ENCODE peak calls at places on chromosomes 6 and 20, in four cellular contexts. J is fibroblast of lung, F is A673, Q is heart right ventricle. W is an unnamed sample. For H3K9me3, the result is how much of the 10 kb centered on the place peaks cover.

GRCh38 chr6:121143476-121143875 is 190.8 kb downstream of the TBC1D32 start:
- DNase-seq in J (no peak), F (no peak), Q (no peak), W (no peak)

GRCh38 chr6:137903933-137904821 is 37.1 kb downstream of the TNFAIP3 start:
- DNase-seq in J (no peak), F (no peak), Q (no peak), W (no peak)

GRCh38 chr6:113674075-113674474 is 183.1 kb upstream of the MARCKS start:
- DNase-seq in J (no peak), F (no peak), Q (no peak), W (no peak)

GRCh38 chr6:36204068-36204753 is 7.7 kb downstream of the BRPF3 start:
- DNase-seq in J (no peak), F (no peak), Q (no peak), W (no peak)

GRCh38 chr6:51992834-51993233 is 94.6 kb downstream of the PKHD1 start:
- DNase-seq in J (no peak), F (peak), Q (no peak), W (no peak)

GRCh38 chr6:44960898-44961297 is 367.2 kb upstream of the RUNX2 start:
- DNase-seq in J (peak), F (no peak), Q (no peak), W (no peak)

GRCh38 chr20:62138912-62139311 is 4.3 kb downstream of the PSMA7 start:
- DNase-seq in J (no peak), F (no peak), Q (no peak), W (no peak)

GRCh38 chr20:38725959-38726848 is 1.9 kb downstream of the SLC32A1 start:
- DNase-seq in J (peak), F (peak), Q (peak), W (peak)

GRCh38 chr20:58481541-58482021 is 33.6 kb downstream of the APCDD1L start:
- DNase-seq in J (peak), F (peak), Q (peak), W (no peak)

GRCh38 chr20:21104921-21105320 is 1.2 kb downstream of the LINC00237 start:
- DNase-seq in J (no peak), F (no peak), Q (no peak), W (no peak)

GRCh38 chr20:52945862-52946522 is 26.2 kb upstream of the TSHZ2 start:
- DNase-seq in J (no peak), F (no peak), Q (no peak), W (no peak)

GRCh38 chr20:39853664-39854063 is 835.4 kb downstream of the MAFB start:
- DNase-seq in J (peak), F (no peak), Q (no peak), W (no peak)

GRCh38 chr20:47985092-47985850 is 200.0 kb upstream of the SULF2 start:
- DNase-seq in J (no peak), F (peak), Q (no peak), W (no peak)

GRCh38 chr6:151690768-151691562 is 116.5 kb upstream of the ESR1 start:
- DNase-seq in J (peak), F (no peak), Q (no peak), W (no peak)

GRCh38 chr6:92361990-92362770 is 1057.2 kb downstream of the EPHA7 start:
- DNase-seq in J (peak), F (no peak), Q (no peak), W (no peak)

GRCh38 chr6:131867744-131868143 is 59.9 kb downstream of the ENPP1 start:
- DNase-seq in J (no peak), F (no peak), Q (no peak), W (no peak)

GRCh38 chr6:17610835-17611234 is 10.7 kb downstream of the FAM8A1 start:
- DNase-seq in J (no peak), F (no peak), Q (no peak), W (no peak)

GRCh38 chr6:135030532-135031178 is 24.0 kb downstream of the HBS1L start:
- DNase-seq in J (peak), F (no peak), Q (no peak), W (no peak)

GRCh38 chr6:15577550-15578171 is 85.2 kb downstream of the DTNBP1 start:
- DNase-seq in J (no peak), F (no peak), Q (no peak), W (no peak)

GRCh38 chr6:12602951-12603710 is 113.4 kb upstream of the PHACTR1 start:
- DNase-seq in J (peak), F (peak), Q (peak), W (peak)

GRCh38 chr20:12925214-12925755 is 83.5 kb upstream of the SPTLC3 start:
- DNase-seq in J (peak), F (peak), Q (peak), W (peak)

GRCh38 chr6:85747654-85748053 is 105.0 kb upstream of the SYNCRIP start:
- DNase-seq in J (peak), F (no peak), Q (no peak), W (no peak)

GRCh38 chr6:157645201-157645795 is 177.7 kb upstream of the SNX9 start:
- DNase-seq in J (no peak), F (no peak), Q (no peak), W (peak)

GRCh38 chr20:51412991-51413471 is 129.5 kb downstream of the NFATC2 start:
- DNase-seq in J (peak), F (peak), Q (no peak), W (peak)

GRCh38 chr20:50519036-50519780 is 9.0 kb downstream of the PTPN1 start:
- DNase-seq in J (no peak), F (no peak), Q (no peak), W (no peak)

GRCh38 chr20:39298116-39298515 is 336.0 kb downstream of the DHX35 start:
- DNase-seq in J (no peak), F (no peak), Q (no peak), W (no peak)

GRCh38 chr6:18990313-18990978 is 603.3 kb downstream of the RNF144B start:
- DNase-seq in J (peak), F (peak), Q (peak), W (peak)

GRCh38 chr20:25090492-25091429 is 8.8 kb upstream of the VSX1 start:
- DNase-seq in J (no peak), F (no peak), Q (no peak), W (no peak)

GRCh38 chr6:90355965-90356364 is 59.3 kb upstream of the BACH2 start:
- DNase-seq in J (no peak), F (no peak), Q (no peak), W (no peak)

GRCh38 chr20:49147269-49147668 is 40.9 kb downstream of the STAU1 start:
- DNase-seq in J (no peak), F (no peak), Q (no peak), W (no peak)

GRCh38 chr6:35415065-35415880 is 36.9 kb upstream of the FANCE start:
- DNase-seq in J (peak), F (peak), Q (peak), W (peak)

GRCh38 chr6:66376021-66376420 is 669.0 kb upstream of the EYS start:
- DNase-seq in J (peak), F (no peak), Q (no peak), W (no peak)

DNA sequence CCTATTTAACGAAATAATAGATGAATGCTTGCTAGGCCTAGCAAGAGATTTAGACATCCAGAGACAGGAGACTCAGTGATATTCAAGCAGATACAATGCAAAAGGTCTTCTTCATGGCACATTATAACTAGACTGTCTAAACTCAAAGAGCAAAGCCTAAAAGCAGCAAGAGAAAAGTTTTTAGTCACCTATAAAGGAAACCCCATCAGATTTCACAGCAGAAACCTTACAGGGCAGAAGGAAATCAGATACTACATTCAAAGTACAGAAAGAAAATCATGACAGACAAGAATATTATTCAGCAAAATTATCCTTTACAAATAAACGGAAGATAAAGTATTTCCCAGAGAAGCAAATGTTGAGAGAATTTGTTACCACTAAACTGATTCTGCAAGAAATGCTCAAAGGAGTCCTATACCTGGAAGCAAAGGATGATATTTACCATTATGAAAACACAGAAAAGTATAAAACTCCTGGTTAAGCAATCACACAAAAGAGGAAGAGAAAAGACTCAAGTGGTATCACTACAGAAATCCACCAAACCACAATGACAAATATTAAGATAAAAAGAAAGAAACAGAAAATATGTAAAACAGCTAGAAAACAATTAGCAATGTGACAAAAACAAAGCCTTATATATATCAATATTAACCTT is 333.7 kb downstream of the MEI4 start:
- DNase-seq in J (no peak), F (no peak), Q (no peak), W (no peak)
- H3K9me3 ChIP-seq in J (under half), F (under half), Q (under half), W (under half)

GRCh38 chr6:367891-368630 is 23.5 kb upstream of the IRF4 start:
- DNase-seq in J (no peak), F (no peak), Q (no peak), W (peak)

GRCh38 chr6:366389-366788 is 25.2 kb upstream of the IRF4 start:
- DNase-seq in J (no peak), F (no peak), Q (no peak), W (peak)

GRCh38 chr6:364609-365540 is 26.7 kb upstream of the IRF4 start:
- DNase-seq in J (no peak), F (no peak), Q (no peak), W (peak)

GRCh38 chr6:365835-366234 is 25.7 kb upstream of the IRF4 start:
- DNase-seq in J (no peak), F (no peak), Q (no peak), W (peak)

GRCh38 chr6:366972-367794 is 24.4 kb upstream of the IRF4 start:
- DNase-seq in J (no peak), F (no peak), Q (no peak), W (peak)
- H3K9me3 ChIP-seq in J (under half), F (under half), Q (under half), W (under half)

GRCh38 chr6:27452496-27452897 is 20.4 kb downstream of the ZNF184 start:
- DNase-seq in J (peak), F (no peak), Q (no peak), W (no peak)
- H3K9me3 ChIP-seq in J (under half), F (half or more), Q (under half), W (under half)

DNA sequence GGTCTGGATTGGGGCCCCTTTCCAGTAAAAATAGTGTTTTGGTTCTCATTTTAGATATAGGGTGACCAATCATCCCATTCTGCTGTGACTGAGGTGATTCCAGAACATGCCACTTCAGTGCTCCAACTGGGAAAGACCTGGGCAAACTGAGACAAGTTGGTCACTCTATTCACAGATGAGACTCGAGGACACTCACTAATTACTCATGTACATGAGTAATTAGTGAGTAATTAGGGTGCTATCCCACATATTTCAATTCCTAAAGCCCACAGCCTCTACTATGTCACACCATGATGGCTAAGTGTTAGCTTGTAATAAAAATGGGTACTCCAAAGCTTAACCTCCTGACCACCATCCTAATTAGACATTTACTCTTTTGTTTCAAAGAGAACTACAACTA is 86.0 kb downstream of the CBLN4 start:
- DNase-seq in J (no peak), F (no peak), Q (no peak), W (no peak)
- H3K9me3 ChIP-seq in J (under half), F (under half), Q (under half), W (under half)

GRCh38 chr6:168501561-168501960 is 60.6 kb downstream of the SMOC2 start:
- DNase-seq in J (no peak), F (no peak), Q (no peak), W (no peak)
- H3K9me3 ChIP-seq in J (under half), F (under half), Q (under half), W (under half)

DNA sequence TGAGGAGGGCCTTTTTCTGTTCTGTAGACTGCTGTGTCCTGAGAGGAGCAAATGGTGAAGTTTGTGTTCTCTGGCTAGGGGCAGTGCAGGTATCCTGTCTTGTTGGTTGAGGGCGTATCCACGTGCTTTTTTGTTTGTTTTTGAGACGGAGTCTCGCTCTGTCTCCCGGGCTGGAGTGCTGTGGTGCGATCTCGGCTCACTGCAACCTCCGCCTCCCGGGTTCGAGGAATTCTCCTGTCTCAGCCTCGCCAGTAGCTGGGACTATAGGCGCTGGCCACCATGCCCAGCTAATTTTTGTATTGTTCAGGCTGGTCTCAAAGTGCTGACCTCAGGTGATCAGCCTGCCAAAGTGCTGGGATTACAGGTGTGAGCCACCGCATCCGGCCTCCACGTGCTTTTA is 10.8 kb upstream of the PXDC1 start:
- DNase-seq in J (no peak), F (no peak), Q (no peak), W (no peak)
- H3K9me3 ChIP-seq in J (under half), F (under half), Q (under half), W (under half)